ENCODE peak calls at places on chromosome X, in four cellular contexts. One of them, this sample, is unnamed. For H3K4me1, the result is how much of the 10 kb centered on the place peaks cover.

GRCh38 chrX:10620121-10620699 is at the start of gene MID1:
- DNase-seq in mammary epithelial cell: peak
- DNase-seq in H1: no peak
- DNase-seq in effector memory CD4-positive, alpha-beta T cell: no peak
- DNase-seq in this sample: peak

GRCh38 chrX:116824785-116825184 is 362.0 kb upstream of the CT83 start:
- DNase-seq in mammary epithelial cell: no peak
- DNase-seq in H1: no peak
- DNase-seq in effector memory CD4-positive, alpha-beta T cell: no peak
- DNase-seq in this sample: no peak

GRCh38 chrX:129636175-129636681 is 18.5 kb downstream of the APLN start:
- DNase-seq in mammary epithelial cell: no peak
- DNase-seq in H1: no peak
- DNase-seq in effector memory CD4-positive, alpha-beta T cell: no peak
- DNase-seq in this sample: peak

GRCh38 chrX:110282922-110283321 is 35.0 kb downstream of the AMMECR1 start:
- DNase-seq in mammary epithelial cell: no peak
- DNase-seq in H1: no peak
- DNase-seq in effector memory CD4-positive, alpha-beta T cell: no peak
- DNase-seq in this sample: no peak

GRCh38 chrX:9842541-9842940 is 56.3 kb downstream of the SHROOM2 start:
- DNase-seq in mammary epithelial cell: no peak
- DNase-seq in H1: no peak
- DNase-seq in effector memory CD4-positive, alpha-beta T cell: no peak
- DNase-seq in this sample: peak

GRCh38 chrX:19855700-19856381 is 31.6 kb downstream of the SH3KBP1 start:
- DNase-seq in mammary epithelial cell: no peak
- DNase-seq in H1: no peak
- DNase-seq in effector memory CD4-positive, alpha-beta T cell: no peak
- DNase-seq in this sample: no peak

GRCh38 chrX:153981771-153982533 is 9.4 kb downstream of the TMEM187 start:
- DNase-seq in mammary epithelial cell: no peak
- DNase-seq in H1: no peak
- DNase-seq in effector memory CD4-positive, alpha-beta T cell: peak
- DNase-seq in this sample: no peak

GRCh38 chrX:45077748-45078424 is 122.8 kb downstream of the DIPK2B start:
- DNase-seq in mammary epithelial cell: no peak
- DNase-seq in H1: no peak
- DNase-seq in effector memory CD4-positive, alpha-beta T cell: no peak
- DNase-seq in this sample: no peak

GRCh38 chrX:149829751-149830191 is 48.0 kb downstream of the MAGEA9 start:
- DNase-seq in mammary epithelial cell: peak
- DNase-seq in H1: no peak
- DNase-seq in effector memory CD4-positive, alpha-beta T cell: peak
- DNase-seq in this sample: no peak

GRCh38 chrX:54116391-54116790 is 66.7 kb downstream of the FAM120C start:
- DNase-seq in mammary epithelial cell: no peak
- DNase-seq in H1: no peak
- DNase-seq in effector memory CD4-positive, alpha-beta T cell: no peak
- DNase-seq in this sample: no peak

GRCh38 chrX:136909119-136909705 is 28.7 kb upstream of the RBMX start:
- DNase-seq in mammary epithelial cell: peak
- DNase-seq in H1: peak
- DNase-seq in effector memory CD4-positive, alpha-beta T cell: peak
- DNase-seq in this sample: peak

GRCh38 chrX:132622130-132622529 is 133.3 kb upstream of the MBNL3 start:
- DNase-seq in mammary epithelial cell: peak
- DNase-seq in H1: no peak
- DNase-seq in effector memory CD4-positive, alpha-beta T cell: no peak
- DNase-seq in this sample: peak

GRCh38 chrX:118968031-118968430 is 6.4 kb upstream of the LONRF3 start:
- DNase-seq in mammary epithelial cell: peak
- DNase-seq in H1: no peak
- DNase-seq in effector memory CD4-positive, alpha-beta T cell: no peak
- DNase-seq in this sample: no peak

GRCh38 chrX:110167952-110168451 is 149.9 kb downstream of the AMMECR1 start:
- DNase-seq in mammary epithelial cell: peak
- DNase-seq in H1: no peak
- DNase-seq in effector memory CD4-positive, alpha-beta T cell: no peak
- DNase-seq in this sample: no peak

GRCh38 chrX:108312938-108313337 is 125.3 kb downstream of the COL4A6 start:
- DNase-seq in mammary epithelial cell: peak
- DNase-seq in H1: no peak
- DNase-seq in effector memory CD4-positive, alpha-beta T cell: no peak
- DNase-seq in this sample: no peak

GRCh38 chrX:137573356-137574101 is 7.6 kb downstream of the ZIC3 start:
- DNase-seq in mammary epithelial cell: no peak
- DNase-seq in H1: no peak
- DNase-seq in effector memory CD4-positive, alpha-beta T cell: no peak
- DNase-seq in this sample: no peak

GRCh38 chrX:8668797-8669196 is 63.1 kb downstream of the ANOS1 start:
- DNase-seq in mammary epithelial cell: no peak
- DNase-seq in H1: no peak
- DNase-seq in effector memory CD4-positive, alpha-beta T cell: no peak
- DNase-seq in this sample: peak

GRCh38 chrX:70168238-70169188 is 8.8 kb upstream of the DGAT2L6 start:
- DNase-seq in mammary epithelial cell: peak
- DNase-seq in H1: peak
- DNase-seq in effector memory CD4-positive, alpha-beta T cell: no peak
- DNase-seq in this sample: peak

GRCh38 chrX:150690126-150690525 is 3.1 kb upstream of the MTMR1 start:
- DNase-seq in mammary epithelial cell: peak
- DNase-seq in H1: no peak
- DNase-seq in effector memory CD4-positive, alpha-beta T cell: no peak
- DNase-seq in this sample: no peak

GRCh38 chrX:65674351-65674893 is 7.0 kb downstream of the MSN start:
- DNase-seq in mammary epithelial cell: peak
- DNase-seq in H1: no peak
- DNase-seq in effector memory CD4-positive, alpha-beta T cell: no peak
- DNase-seq in this sample: no peak
- H3K4me1 ChIP-seq in mammary epithelial cell: under half
- H3K4me1 ChIP-seq in H1: under half
- H3K4me1 ChIP-seq in effector memory CD4-positive, alpha-beta T cell: under half
- H3K4me1 ChIP-seq in this sample: under half

GRCh38 chrX:68842351-68842750 is 13.5 kb downstream of the EFNB1 start:
- DNase-seq in mammary epithelial cell: no peak
- DNase-seq in H1: no peak
- DNase-seq in effector memory CD4-positive, alpha-beta T cell: no peak
- DNase-seq in this sample: no peak
- H3K4me1 ChIP-seq in mammary epithelial cell: half or more
- H3K4me1 ChIP-seq in H1: under half
- H3K4me1 ChIP-seq in effector memory CD4-positive, alpha-beta T cell: under half
- H3K4me1 ChIP-seq in this sample: under half

DNA sequence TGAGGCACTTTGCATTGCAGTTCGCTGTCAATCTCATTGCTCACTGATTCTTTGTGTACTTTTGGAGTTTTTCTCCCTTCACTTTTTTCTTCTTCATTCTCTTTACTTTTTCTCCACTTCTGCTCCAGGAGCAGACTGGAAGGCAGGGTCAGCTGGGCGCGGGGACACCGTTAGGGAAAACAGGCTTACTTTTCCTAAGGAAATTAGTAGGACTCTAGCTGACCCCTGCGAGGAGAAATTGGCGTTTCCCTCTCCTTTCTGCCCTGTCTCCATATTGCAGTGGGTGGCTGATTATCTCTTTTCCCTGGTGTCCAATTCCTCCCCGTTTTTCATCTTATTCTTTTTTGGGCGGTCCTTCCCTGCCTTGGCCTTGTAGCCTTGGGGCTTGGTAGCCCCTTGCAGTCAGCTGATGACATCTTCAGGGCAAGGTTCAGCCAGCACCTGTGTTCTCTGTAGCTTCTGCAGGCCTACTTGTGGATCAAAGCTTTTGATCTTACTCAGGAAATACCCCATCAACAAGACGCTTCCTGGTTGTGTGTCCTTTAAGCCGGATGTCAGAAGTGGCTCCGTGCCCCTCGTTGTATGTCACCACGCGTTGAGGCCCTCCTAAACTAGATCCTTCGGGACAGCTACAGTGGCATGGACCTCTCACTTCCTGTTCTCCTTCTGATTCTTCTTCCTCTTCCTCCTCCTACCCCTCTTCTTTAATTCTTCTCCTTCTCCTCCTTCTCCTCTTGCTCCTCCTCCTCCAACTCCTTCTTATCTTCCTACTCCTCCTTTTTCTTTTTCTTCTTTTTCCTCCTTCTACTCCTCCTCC is 36.1 kb downstream of the NBDY start:
- DNase-seq in mammary epithelial cell: no peak
- DNase-seq in H1: no peak
- DNase-seq in effector memory CD4-positive, alpha-beta T cell: no peak
- DNase-seq in this sample: no peak
- H3K4me1 ChIP-seq in mammary epithelial cell: under half
- H3K4me1 ChIP-seq in H1: under half
- H3K4me1 ChIP-seq in effector memory CD4-positive, alpha-beta T cell: under half
- H3K4me1 ChIP-seq in this sample: under half

GRCh38 chrX:13196778-13197177 is 123.1 kb downstream of the ATXN3L start:
- DNase-seq in mammary epithelial cell: no peak
- DNase-seq in H1: no peak
- DNase-seq in effector memory CD4-positive, alpha-beta T cell: no peak
- DNase-seq in this sample: no peak

GRCh38 chrX:13201605-13202219 is 118.1 kb downstream of the ATXN3L start:
- DNase-seq in mammary epithelial cell: no peak
- DNase-seq in H1: no peak
- DNase-seq in effector memory CD4-positive, alpha-beta T cell: no peak
- DNase-seq in this sample: no peak

GRCh38 chrX:13197961-13198761 is 121.7 kb downstream of the ATXN3L start:
- DNase-seq in mammary epithelial cell: peak
- DNase-seq in H1: peak
- DNase-seq in effector memory CD4-positive, alpha-beta T cell: no peak
- DNase-seq in this sample: no peak

GRCh38 chrX:13200398-13200797 is 119.5 kb downstream of the ATXN3L start:
- DNase-seq in mammary epithelial cell: no peak
- DNase-seq in H1: no peak
- DNase-seq in effector memory CD4-positive, alpha-beta T cell: no peak
- DNase-seq in this sample: no peak

GRCh38 chrX:13198762-13199064 is 121.1 kb downstream of the ATXN3L start:
- DNase-seq in mammary epithelial cell: no peak
- DNase-seq in H1: no peak
- DNase-seq in effector memory CD4-positive, alpha-beta T cell: no peak
- DNase-seq in this sample: no peak
- H3K4me1 ChIP-seq in mammary epithelial cell: under half
- H3K4me1 ChIP-seq in H1: under half
- H3K4me1 ChIP-seq in effector memory CD4-positive, alpha-beta T cell: under half
- H3K4me1 ChIP-seq in this sample: under half

DNA sequence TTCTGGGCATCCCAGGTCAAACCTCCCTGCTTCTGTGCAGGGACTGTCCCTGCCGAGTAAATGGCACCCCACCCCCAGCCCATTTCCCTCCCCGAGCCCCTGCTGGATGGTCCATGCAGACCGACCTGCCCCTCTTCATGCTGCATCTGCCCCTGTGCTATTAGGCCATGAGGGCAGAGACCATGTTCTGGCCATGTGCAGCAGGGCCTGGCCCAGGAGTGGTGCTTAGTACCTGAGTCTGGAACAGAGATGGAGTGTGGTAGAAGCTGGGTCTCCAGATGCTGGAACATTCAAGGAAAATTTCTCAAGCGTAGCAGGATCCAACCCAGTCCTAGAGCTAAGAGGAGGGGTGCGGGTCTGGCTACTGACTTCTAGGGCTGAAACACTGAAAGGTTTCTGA is 15.3 kb upstream of the UBA1 start:
- DNase-seq in mammary epithelial cell: no peak
- DNase-seq in H1: no peak
- DNase-seq in effector memory CD4-positive, alpha-beta T cell: no peak
- DNase-seq in this sample: no peak
- H3K4me1 ChIP-seq in mammary epithelial cell: under half
- H3K4me1 ChIP-seq in H1: under half
- H3K4me1 ChIP-seq in effector memory CD4-positive, alpha-beta T cell: under half
- H3K4me1 ChIP-seq in this sample: under half

This sample was measured in hepatocyte.